ENCODE peak calls at places on chromosomes 12 and 14, in five cellular contexts. One of them, this sample, is unnamed.

GRCh38 chr14:65933400-65934068 is 521.0 kb downstream of the FUT8 start:
- DNase-seq in AG04450: no peak
- DNase-seq in uterus: peak
- DNase-seq in A549: no peak
- DNase-seq in OCI-LY7: no peak
- DNase-seq in this sample: no peak

GRCh38 chr14:79253576-79253975 is 957.7 kb downstream of the DIO2 start:
- DNase-seq in A549: no peak
- DNase-seq in uterus: no peak
- DNase-seq in AG04450: no peak
- DNase-seq in OCI-LY7: no peak
- DNase-seq in this sample: no peak

GRCh38 chr12:32419520-32419960 is 20.2 kb downstream of the FGD4 start:
- DNase-seq in AG04450: no peak
- DNase-seq in OCI-LY7: no peak
- DNase-seq in uterus: no peak
- DNase-seq in A549: no peak
- DNase-seq in this sample: no peak

GRCh38 chr14:90871605-90872233 is 55.5 kb upstream of the TTC7B start:
- DNase-seq in AG04450: no peak
- DNase-seq in uterus: no peak
- DNase-seq in A549: peak
- DNase-seq in OCI-LY7: no peak
- DNase-seq in this sample: no peak

GRCh38 chr12:71972441-71973074 is 33.9 kb downstream of the TPH2 start:
- DNase-seq in A549: no peak
- DNase-seq in AG04450: no peak
- DNase-seq in OCI-LY7: peak
- DNase-seq in uterus: no peak
- DNase-seq in this sample: no peak

GRCh38 chr14:34610101-34610500 is 19.8 kb downstream of the SNX6 start:
- DNase-seq in OCI-LY7: no peak
- DNase-seq in AG04450: no peak
- DNase-seq in uterus: no peak
- DNase-seq in A549: no peak
- DNase-seq in this sample: no peak

GRCh38 chr14:22276913-22277816 is 311.9 kb downstream of the DAD1 start:
- DNase-seq in uterus: no peak
- DNase-seq in AG04450: no peak
- DNase-seq in OCI-LY7: peak
- DNase-seq in A549: peak
- DNase-seq in this sample: no peak

GRCh38 chr12:42213954-42214426 is 24.1 kb downstream of the YAF2 start:
- DNase-seq in A549: no peak
- DNase-seq in AG04450: no peak
- DNase-seq in uterus: peak
- DNase-seq in OCI-LY7: no peak
- DNase-seq in this sample: no peak

GRCh38 chr12:53298154-53298553 is 1.3 kb upstream of the MYG1 start:
- DNase-seq in uterus: no peak
- DNase-seq in A549: no peak
- DNase-seq in OCI-LY7: no peak
- DNase-seq in AG04450: peak
- DNase-seq in this sample: no peak

GRCh38 chr12:3882896-3883564 is 9.8 kb upstream of the PARP11 start:
- DNase-seq in A549: peak
- DNase-seq in AG04450: no peak
- DNase-seq in OCI-LY7: peak
- DNase-seq in uterus: no peak
- DNase-seq in this sample: no peak

GRCh38 chr12:1880153-1880845 is 38.2 kb downstream of the CACNA2D4 start:
- DNase-seq in uterus: no peak
- DNase-seq in AG04450: no peak
- DNase-seq in OCI-LY7: no peak
- DNase-seq in A549: no peak
- DNase-seq in this sample: no peak

GRCh38 chr12:31958601-31959000 is 614 bp upstream of the RESF1 start:
- DNase-seq in uterus: no peak
- DNase-seq in OCI-LY7: no peak
- DNase-seq in AG04450: no peak
- DNase-seq in A549: peak
- DNase-seq in this sample: no peak

GRCh38 chr12:107537464-107538119 is 148.0 kb upstream of the PWP1 start:
- DNase-seq in OCI-LY7: no peak
- DNase-seq in AG04450: no peak
- DNase-seq in uterus: no peak
- DNase-seq in A549: no peak
- DNase-seq in this sample: no peak

GRCh38 chr12:104456950-104457745 is 400 bp downstream of the CHST11 start:
- DNase-seq in A549: peak
- DNase-seq in AG04450: peak
- DNase-seq in uterus: peak
- DNase-seq in OCI-LY7: peak
- DNase-seq in this sample: peak

GRCh38 chr12:109807954-109808353 is 25.2 kb downstream of the TRPV4 start:
- DNase-seq in A549: no peak
- DNase-seq in uterus: no peak
- DNase-seq in OCI-LY7: no peak
- DNase-seq in AG04450: no peak
- DNase-seq in this sample: no peak

GRCh38 chr12:108337235-108338223 is 1.6 kb downstream of the CMKLR1 start:
- DNase-seq in OCI-LY7: peak
- DNase-seq in AG04450: no peak
- DNase-seq in uterus: no peak
- DNase-seq in A549: peak
- DNase-seq in this sample: no peak

GRCh38 chr14:61927015-61927414 is 164.8 kb downstream of the SNAPC1 start:
- DNase-seq in OCI-LY7: no peak
- DNase-seq in A549: no peak
- DNase-seq in AG04450: peak
- DNase-seq in uterus: no peak
- DNase-seq in this sample: no peak

GRCh38 chr14:87045241-87045640 is 947.7 kb downstream of the GALC start:
- DNase-seq in A549: no peak
- DNase-seq in OCI-LY7: no peak
- DNase-seq in uterus: no peak
- DNase-seq in AG04450: no peak
- DNase-seq in this sample: no peak

GRCh38 chr12:29551879-29552278 is 54.4 kb upstream of the OVCH1 start:
- DNase-seq in uterus: no peak
- DNase-seq in OCI-LY7: no peak
- DNase-seq in AG04450: no peak
- DNase-seq in A549: no peak
- DNase-seq in this sample: no peak

GRCh38 chr12:53870122-53870521 is 68.5 kb upstream of the HOXC13 start:
- DNase-seq in OCI-LY7: no peak
- DNase-seq in uterus: no peak
- DNase-seq in AG04450: no peak
- DNase-seq in A549: peak
- DNase-seq in this sample: no peak

GRCh38 chr12:77577756-77578155 is 252.9 kb upstream of the NAV3 start:
- DNase-seq in OCI-LY7: no peak
- DNase-seq in A549: no peak
- DNase-seq in AG04450: no peak
- DNase-seq in uterus: no peak
- DNase-seq in this sample: no peak

GRCh38 chr12:78403681-78404080 is 460.9 kb upstream of the SYT1 start:
- DNase-seq in uterus: no peak
- DNase-seq in OCI-LY7: no peak
- DNase-seq in A549: no peak
- DNase-seq in AG04450: no peak
- DNase-seq in this sample: no peak

GRCh38 chr12:8987163-8987562 is 2.2 kb upstream of the KLRG1 start:
- DNase-seq in A549: no peak
- DNase-seq in AG04450: no peak
- DNase-seq in uterus: no peak
- DNase-seq in OCI-LY7: no peak
- DNase-seq in this sample: no peak

GRCh38 chr12:27696293-27696652 is at the start of gene REP15:
- DNase-seq in A549: no peak
- DNase-seq in AG04450: no peak
- DNase-seq in uterus: no peak
- DNase-seq in OCI-LY7: no peak
- DNase-seq in this sample: no peak

GRCh38 chr14:34711169-34711568 is 3.2 kb downstream of the CFL2 start:
- DNase-seq in uterus: no peak
- DNase-seq in OCI-LY7: peak
- DNase-seq in A549: peak
- DNase-seq in AG04450: peak
- DNase-seq in this sample: no peak

GRCh38 chr14:86654558-86655184 is 1124.7 kb downstream of the FLRT2 start:
- DNase-seq in A549: peak
- DNase-seq in OCI-LY7: peak
- DNase-seq in uterus: peak
- DNase-seq in AG04450: no peak
- DNase-seq in this sample: peak

GRCh38 chr14:104749958-104750529 is 2.9 kb upstream of the SIVA1 start:
- DNase-seq in AG04450: no peak
- DNase-seq in A549: no peak
- DNase-seq in uterus: no peak
- DNase-seq in OCI-LY7: no peak
- DNase-seq in this sample: no peak

GRCh38 chr12:62351326-62351725 is 91.1 kb downstream of the USP15 start:
- DNase-seq in OCI-LY7: no peak
- DNase-seq in AG04450: no peak
- DNase-seq in uterus: no peak
- DNase-seq in A549: no peak
- DNase-seq in this sample: no peak

GRCh38 chr12:62345667-62346066 is 85.5 kb downstream of the USP15 start:
- DNase-seq in A549: no peak
- DNase-seq in OCI-LY7: no peak
- DNase-seq in AG04450: no peak
- DNase-seq in uterus: no peak
- DNase-seq in this sample: no peak

GRCh38 chr12:62346817-62347216 is 86.6 kb downstream of the USP15 start:
- DNase-seq in AG04450: no peak
- DNase-seq in A549: no peak
- DNase-seq in OCI-LY7: no peak
- DNase-seq in uterus: no peak
- DNase-seq in this sample: no peak

GRCh38 chr12:62350554-62350953 is 90.3 kb downstream of the USP15 start:
- DNase-seq in A549: no peak
- DNase-seq in uterus: no peak
- DNase-seq in OCI-LY7: no peak
- DNase-seq in AG04450: no peak
- DNase-seq in this sample: no peak

GRCh38 chr12:62347922-62348650 is 87.9 kb downstream of the USP15 start:
- DNase-seq in uterus: no peak
- DNase-seq in A549: no peak
- DNase-seq in AG04450: no peak
- DNase-seq in OCI-LY7: no peak
- DNase-seq in this sample: no peak
- TF ChIP-seq CTCF in uterus: no peak
- TF ChIP-seq CTCF in A549: no peak
- TF ChIP-seq CTCF in AG04450: no peak
- TF ChIP-seq CTCF in OCI-LY7: no peak
- TF ChIP-seq CTCF in this sample: no peak

DNA sequence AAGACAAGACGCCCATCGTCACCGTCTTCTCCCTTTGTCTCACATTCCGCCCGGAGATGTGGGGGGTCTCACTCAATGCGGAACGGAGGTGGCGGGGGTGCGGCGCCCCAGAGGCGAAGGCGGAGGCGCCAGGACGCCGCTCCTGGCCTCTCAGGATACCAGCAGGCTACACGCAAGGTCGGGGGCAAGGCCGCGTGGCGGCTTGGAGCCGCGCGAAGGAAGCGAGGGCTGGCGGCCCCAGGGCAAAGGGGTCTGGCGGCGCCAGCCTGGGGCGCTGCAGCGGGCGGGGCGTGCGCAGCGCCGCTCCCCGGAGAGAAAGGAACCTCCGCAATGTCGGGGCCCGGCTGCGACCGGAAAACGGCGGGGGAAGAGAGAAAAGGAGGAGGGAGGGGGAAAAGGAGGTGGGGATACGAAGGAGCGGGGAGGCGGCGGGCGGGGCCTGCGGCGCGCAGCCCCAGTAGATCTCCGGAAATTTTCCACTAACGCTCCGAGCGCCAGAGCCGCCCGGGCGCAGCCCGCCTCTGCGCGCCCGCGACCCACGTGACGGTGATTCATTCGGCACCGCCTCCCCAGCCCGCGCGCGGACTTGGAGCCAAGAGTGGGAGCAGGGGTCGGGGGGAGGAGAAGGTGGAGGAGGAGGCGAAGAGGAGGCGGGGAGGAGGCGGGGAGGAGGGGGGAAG is 10.5 kb upstream of the SLC38A2 start:
- DNase-seq in AG04450: peak
- DNase-seq in uterus: peak
- DNase-seq in A549: peak
- DNase-seq in OCI-LY7: peak
- DNase-seq in this sample: peak
- TF ChIP-seq CTCF in AG04450: peak
- TF ChIP-seq CTCF in uterus: peak
- TF ChIP-seq CTCF in A549: peak
- TF ChIP-seq CTCF in OCI-LY7: peak
- TF ChIP-seq CTCF in this sample: no peak

GRCh38 chr14:63214417-63215196 is 10.4 kb downstream of the RHOJ start:
- DNase-seq in A549: no peak
- DNase-seq in OCI-LY7: no peak
- DNase-seq in AG04450: no peak
- DNase-seq in uterus: no peak
- DNase-seq in this sample: no peak

GRCh38 chr14:63210812-63211211 is 6.6 kb downstream of the RHOJ start:
- DNase-seq in A549: no peak
- DNase-seq in uterus: no peak
- DNase-seq in AG04450: no peak
- DNase-seq in OCI-LY7: no peak
- DNase-seq in this sample: no peak

GRCh38 chr14:63212776-63213500 is 8.7 kb downstream of the RHOJ start:
- DNase-seq in A549: no peak
- DNase-seq in AG04450: no peak
- DNase-seq in OCI-LY7: no peak
- DNase-seq in uterus: no peak
- DNase-seq in this sample: no peak

GRCh38 chr14:63209160-63209559 is 4.9 kb downstream of the RHOJ start:
- DNase-seq in A549: no peak
- DNase-seq in AG04450: no peak
- DNase-seq in uterus: no peak
- DNase-seq in OCI-LY7: no peak
- DNase-seq in this sample: no peak

DNA sequence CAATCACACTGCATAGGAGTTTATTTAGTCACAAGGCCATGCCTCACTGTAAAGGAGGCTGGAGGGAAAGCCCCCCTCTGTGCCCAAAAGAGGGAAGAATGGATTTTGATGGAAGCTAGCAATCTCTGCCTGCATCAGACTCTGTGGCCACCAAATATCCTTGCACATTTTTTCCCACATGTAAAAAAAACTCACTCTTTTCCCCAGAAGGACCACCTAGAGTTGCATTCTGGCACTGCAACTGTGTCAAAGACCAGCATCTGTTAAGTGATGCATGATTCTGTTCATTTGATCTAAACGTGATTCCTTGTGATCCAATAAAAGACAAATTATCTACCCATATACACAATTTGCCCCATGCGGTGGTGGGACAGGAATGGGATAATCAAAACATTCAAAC is 8.0 kb downstream of the RHOJ start:
- DNase-seq in AG04450: no peak
- DNase-seq in A549: no peak
- DNase-seq in uterus: no peak
- DNase-seq in OCI-LY7: no peak
- DNase-seq in this sample: no peak
- TF ChIP-seq CTCF in AG04450: peak
- TF ChIP-seq CTCF in A549: no peak
- TF ChIP-seq CTCF in uterus: no peak
- TF ChIP-seq CTCF in OCI-LY7: peak
- TF ChIP-seq CTCF in this sample: peak

GRCh38 chr12:6828671-6829531 is 694 bp downstream of the P3H3 start:
- DNase-seq in uterus: peak
- DNase-seq in A549: peak
- DNase-seq in AG04450: no peak
- DNase-seq in OCI-LY7: peak
- DNase-seq in this sample: peak
- TF ChIP-seq CTCF in uterus: no peak
- TF ChIP-seq CTCF in A549: no peak
- TF ChIP-seq CTCF in AG04450: no peak
- TF ChIP-seq CTCF in OCI-LY7: no peak
- TF ChIP-seq CTCF in this sample: peak